ENCODE peak calls at places on chromosomes 16 and 17, in five cellular contexts. H is lower leg skin, C is left ventricle myocardium inferior, M is OCI-LY7, U is MM.1S. S is an unnamed sample.
A peak's percentile ranks its signal among the peaks of the same experiment; 100 is the strongest.

GRCh38 chr16:77169650-77170236 is 21.2 kb upstream of the MON1B start:
- DNase-seq in H (no peak), C (no peak), M (peak; percentile 65), U (peak; percentile 45), S (no peak)

GRCh38 chr17:19410875-19411291 is at the start of gene RNF112:
- DNase-seq in H (no peak), C (peak; percentile 41), M (no peak), U (no peak), S (no peak)

GRCh38 chr16:66590322-66590721 is 11.1 kb downstream of the CMTM2 start:
- DNase-seq in C (no peak), M (peak; percentile 29), H (no peak), U (peak; percentile 65), S (no peak)

GRCh38 chr16:86171329-86171728 is 272.4 kb downstream of the IRF8 start:
- DNase-seq in H (no peak), U (no peak), C (no peak), M (no peak), S (no peak)

GRCh38 chr16:85728879-85729278 is 22.0 kb downstream of the C16orf74 start:
- DNase-seq in H (no peak), M (no peak), U (no peak), C (no peak), S (no peak)

GRCh38 chr16:68446941-68447675 is 1.2 kb downstream of the SMPD3 start:
- DNase-seq in H (no peak), C (no peak), U (no peak), M (no peak), S (no peak)

GRCh38 chr16:63312343-63312742 is 1276.1 kb upstream of the CDH8 start:
- DNase-seq in U (no peak), C (no peak), M (no peak), H (no peak), S (no peak)

GRCh38 chr17:44223574-44224046 is 4.1 kb upstream of the UBTF start:
- DNase-seq in H (no peak), C (no peak), M (no peak), U (no peak), S (no peak)

GRCh38 chr17:74750327-74751069 is 2.1 kb downstream of the NHERF1 start:
- DNase-seq in C (no peak), H (no peak), U (no peak), M (no peak), S (no peak)

GRCh38 chr16:57264950-57265371 is 19.5 kb downstream of the PLLP start:
- DNase-seq in C (no peak), H (peak; percentile 38), U (no peak), M (no peak), S (no peak)

GRCh38 chr17:34996422-34997029 is 16.2 kb downstream of the LIG3 start:
- DNase-seq in U (no peak), H (no peak), M (no peak), C (no peak), S (no peak)

GRCh38 chr16:24748242-24748641 is 18.8 kb downstream of the TNRC6A start:
- DNase-seq in M (no peak), C (no peak), H (peak; percentile 82), U (no peak), S (no peak)

GRCh38 chr16:4683255-4684029 is 9.9 kb upstream of the NUDT16L1 start:
- DNase-seq in H (no peak), U (no peak), M (no peak), C (no peak), S (no peak)

GRCh38 chr16:4179763-4180260 is 62.1 kb downstream of the SRL start:
- DNase-seq in M (no peak), H (no peak), C (no peak), U (no peak), S (no peak)

GRCh38 chr16:67847064-67847861 is at the start of gene CENPT:
- DNase-seq in M (peak; percentile 77), H (no peak), C (peak; percentile 68), U (peak; percentile 70), S (no peak)

GRCh38 chr17:51598824-51599223 is 338.5 kb downstream of the UTP18 start:
- DNase-seq in C (no peak), M (no peak), U (no peak), H (no peak), S (no peak)

GRCh38 chr17:80760501-80760900 is 215.9 kb downstream of the RPTOR start:
- DNase-seq in H (no peak), M (peak; percentile 88), U (peak; percentile 27), C (no peak), S (peak; percentile 63)

GRCh38 chr17:59420901-59421300 is 89.4 kb downstream of the YPEL2 start:
- DNase-seq in U (no peak), H (no peak), M (no peak), C (no peak), S (no peak)

GRCh38 chr17:75124041-75124818 is 7.3 kb downstream of the NT5C start:
- DNase-seq in M (no peak), U (no peak), C (peak; percentile 52), H (peak; percentile 74), S (no peak)

DNA sequence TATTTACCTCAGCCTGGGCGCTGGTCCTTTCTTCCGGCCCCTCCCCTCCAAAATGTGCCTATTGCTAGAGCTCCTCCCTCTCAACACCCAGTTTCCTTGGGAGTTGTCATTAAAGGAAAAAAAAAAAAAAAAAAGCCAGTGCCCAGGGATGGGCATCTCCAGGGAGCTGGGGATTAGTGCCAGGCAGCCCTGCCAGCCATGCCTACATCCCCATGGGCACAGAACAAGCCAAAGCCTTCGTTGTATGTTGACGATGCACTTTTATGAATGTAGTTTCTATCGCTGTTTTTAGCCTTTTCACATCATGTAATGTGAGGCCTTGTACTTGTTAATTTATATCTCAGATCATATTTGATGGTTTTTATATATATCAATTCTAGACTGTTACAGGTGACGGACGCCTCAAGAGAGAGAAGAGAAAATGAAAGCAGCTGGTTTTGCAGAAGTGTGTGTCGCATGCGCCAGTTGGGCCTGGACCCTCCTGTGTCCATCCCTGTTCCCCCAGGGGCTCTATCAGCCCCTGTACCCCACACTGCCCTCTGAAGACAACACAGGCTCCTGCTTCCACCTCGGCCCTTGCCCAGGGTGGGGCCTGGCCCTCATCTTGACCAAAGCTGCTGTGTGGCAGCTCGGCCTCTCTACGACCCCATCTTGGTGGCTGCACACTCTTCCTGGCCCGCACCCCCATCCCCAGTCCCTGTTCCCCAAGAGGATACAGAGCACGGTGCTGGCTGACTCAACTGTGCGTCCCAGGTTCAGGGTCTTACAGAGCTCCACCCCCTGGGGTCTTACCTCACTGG is 4.8 kb downstream of the LIMD2 start:
- DNase-seq in M (peak; percentile 32), C (no peak), H (no peak), U (no peak), S (no peak)
- H3K4me3 ChIP-seq in M (no peak overlapping the region), C (no peak overlapping the region), H (no peak overlapping the region), U (no peak overlapping the region), S (no peak overlapping the region)

GRCh38 chr17:7833011-7833794 is 814 bp upstream of the KDM6B start:
- DNase-seq in C (no peak), H (no peak), U (no peak), M (no peak), S (peak; percentile 77)
- H3K4me3 ChIP-seq in C (peak overlapping the region; percentile 88), H (no peak overlapping the region), U (peak overlapping the region; percentile 93), M (peak overlapping the region; percentile 78), S (peak overlapping the region; percentile 83)

DNA sequence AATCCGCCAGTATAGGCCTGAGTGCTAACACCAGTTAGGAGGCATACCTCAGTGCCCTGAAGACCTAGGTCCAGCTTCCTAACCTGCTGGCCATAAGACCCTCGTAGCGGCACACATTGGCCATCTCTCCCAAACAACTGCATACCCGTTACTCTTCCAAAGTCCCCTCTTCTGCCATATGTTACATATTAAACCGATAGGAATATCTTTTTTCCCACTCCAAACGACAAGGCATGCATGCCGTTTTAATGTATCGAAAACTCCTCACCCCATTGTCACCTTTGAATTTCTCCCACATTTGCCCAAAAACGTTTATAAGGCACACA is 721 bp upstream of the AXIN2 start:
- DNase-seq in H (no peak), U (no peak), C (no peak), M (no peak), S (no peak)
- H3K4me3 ChIP-seq in H (no peak overlapping the region), U (peak overlapping the region; percentile 61), C (no peak overlapping the region), M (peak overlapping the region; percentile 96), S (no peak overlapping the region)

GRCh38 chr16:75043175-75043937 is 44.5 kb downstream of the ZNRF1 start:
- DNase-seq in U (no peak), C (no peak), M (no peak), H (no peak), S (no peak)

GRCh38 chr16:75048051-75048450 is 49.2 kb downstream of the ZNRF1 start:
- DNase-seq in U (no peak), M (no peak), C (no peak), H (no peak), S (no peak)

GRCh38 chr16:75045424-75045823 is 46.6 kb downstream of the ZNRF1 start:
- DNase-seq in H (no peak), M (no peak), C (no peak), U (no peak), S (no peak)

GRCh38 chr16:75042423-75043174 is 43.8 kb downstream of the ZNRF1 start:
- DNase-seq in M (no peak), U (no peak), C (no peak), H (no peak), S (no peak)

DNA sequence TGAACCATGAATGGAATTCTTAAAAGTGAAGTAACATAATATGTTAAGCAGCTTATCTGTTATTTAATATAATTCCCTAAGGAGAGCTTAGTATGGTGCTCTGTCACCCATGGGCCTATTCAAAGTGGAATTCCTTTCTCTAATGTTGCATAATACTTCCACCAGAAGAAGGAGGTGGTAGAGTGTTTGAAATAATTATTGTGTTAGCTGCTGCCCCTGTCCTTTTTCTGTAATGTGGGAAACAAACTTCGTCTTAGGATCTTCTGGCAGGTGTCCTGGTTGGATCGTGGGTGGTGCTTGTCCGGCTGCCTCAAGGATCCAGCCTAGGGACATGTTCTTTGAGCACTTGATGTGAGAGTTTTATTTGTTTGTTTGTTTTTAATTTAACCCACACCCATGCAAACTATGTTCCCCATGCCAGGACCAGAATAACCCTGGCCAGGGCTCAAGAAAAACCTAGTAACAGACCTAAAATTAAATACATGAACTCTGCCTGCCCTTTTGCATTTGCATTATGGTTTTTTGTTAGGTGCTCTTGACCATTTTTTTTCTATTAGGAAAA is 46.1 kb downstream of the ZNRF1 start:
- DNase-seq in M (no peak), U (no peak), H (peak; percentile 31), C (peak; percentile 46), S (peak; percentile 76)
- H3K4me3 ChIP-seq in M (no peak overlapping the region), U (no peak overlapping the region), H (no peak overlapping the region), C (peak overlapping the region; percentile 27), S (no peak overlapping the region)

GRCh38 chr17:17722081-17722905 is 41.0 kb downstream of the RAI1 start:
- DNase-seq in M (no peak), H (no peak), U (no peak), C (no peak), S (no peak)
- H3K4me3 ChIP-seq in M (no peak overlapping the region), H (no peak overlapping the region), U (no peak overlapping the region), C (peak overlapping the region; percentile 66), S (peak overlapping the region; percentile 80)

S was measured in coronary artery.